ENCODE peak calls at places on chromosomes 5 and 9, in five cellular contexts. F is Kasumi-1; L is stimulated activated CD4-positive, alpha-beta T cell treated with anti-CD3 and anti-CD28 coated beads, Interleukin-2, amount 100 ng/mL, for 24 hours; J is B cell; D is uterus. H is an unnamed sample.

GRCh38 chr9:112145886-112146285 is 29.2 kb downstream of the SUSD1 start:
- DNase-seq in F (no peak), L (no peak), J (no peak), D (no peak), H (no peak)

GRCh38 chr9:129464972-129465833 is 155.7 kb downstream of the C9orf50 start:
- DNase-seq in F (no peak), L (no peak), J (no peak), D (peak; percentile 60), H (no peak)

GRCh38 chr5:131377785-131378325 is 114.0 kb downstream of the CDC42SE2 start:
- DNase-seq in F (no peak), L (no peak), J (no peak), D (no peak), H (no peak)

GRCh38 chr5:172524573-172525021 is 70.3 kb upstream of the SH3PXD2B start:
- DNase-seq in F (no peak), L (no peak), J (no peak), D (peak; percentile 76), H (peak; percentile 25)

GRCh38 chr5:69024241-69024651 is 69.6 kb upstream of the SLC30A5 start:
- DNase-seq in F (peak; percentile 86), L (no peak), J (no peak), D (no peak), H (no peak)

GRCh38 chr9:98391406-98391805 is 136.0 kb upstream of the TBC1D2 start:
- DNase-seq in F (no peak), L (no peak), J (no peak), D (no peak), H (no peak)

GRCh38 chr9:105114956-105115728 is 129.3 kb upstream of the SLC44A1 start:
- DNase-seq in F (peak; percentile 74), L (no peak), J (no peak), D (peak; percentile 17), H (no peak)

GRCh38 chr5:181111010-181111409 is 20.0 kb downstream of the OR2V1 start:
- DNase-seq in F (no peak), L (no peak), J (no peak), D (no peak), H (no peak)

GRCh38 chr5:170266570-170267379 is 30.8 kb downstream of the LCP2 start:
- DNase-seq in F (no peak), L (peak; percentile 63), J (no peak), D (no peak), H (peak; percentile 29)

GRCh38 chr9:29799227-29799626 is 2225.9 kb upstream of the C9orf72 start:
- DNase-seq in F (no peak), L (no peak), J (no peak), D (no peak), H (no peak)

GRCh38 chr9:83472221-83472665 is 66.0 kb downstream of the FRMD3 start:
- DNase-seq in F (no peak), L (no peak), J (no peak), D (peak; percentile 20), H (no peak)

GRCh38 chr5:167709625-167710024 is 581.8 kb upstream of the WWC1 start:
- DNase-seq in F (no peak), L (no peak), J (no peak), D (no peak), H (no peak)

GRCh38 chr5:16733597-16733996 is 116.8 kb upstream of the RETREG1 start:
- DNase-seq in F (no peak), L (no peak), J (no peak), D (no peak), H (no peak)

GRCh38 chr5:6399978-6400910 is 21.9 kb upstream of the MED10 start:
- DNase-seq in F (no peak), L (no peak), J (no peak), D (no peak), H (no peak)

GRCh38 chr9:121694582-121694981 is 43.1 kb downstream of the DAB2IP start:
- DNase-seq in F (no peak), L (no peak), J (no peak), D (no peak), H (no peak)

GRCh38 chr9:73143606-73144328 is 7.9 kb upstream of the ANXA1 start:
- DNase-seq in F (peak; percentile 85), L (no peak), J (no peak), D (no peak), H (no peak)

GRCh38 chr9:33794560-33794959 is 801 bp upstream of the PRSS3 start:
- DNase-seq in F (no peak), L (no peak), J (no peak), D (no peak), H (no peak)

GRCh38 chr5:14443665-14444064 is 137.9 kb upstream of the OTULINL start:
- DNase-seq in F (no peak), L (no peak), J (no peak), D (no peak), H (no peak)

GRCh38 chr5:2173067-2173466 is 290.3 kb upstream of the IRX4 start:
- DNase-seq in F (no peak), L (no peak), J (no peak), D (no peak), H (no peak)

GRCh38 chr5:133581918-133582317 is 30.4 kb downstream of the FSTL4 start:
- DNase-seq in F (no peak), L (no peak), J (no peak), D (no peak), H (no peak)

GRCh38 chr5:78506296-78507049 is 142.1 kb downstream of the LHFPL2 start:
- DNase-seq in F (no peak), L (no peak), J (no peak), D (no peak), H (no peak)

GRCh38 chr9:10045598-10045997 is 567.2 kb downstream of the PTPRD start:
- DNase-seq in F (peak; percentile 36), L (no peak), J (no peak), D (no peak), H (no peak)

GRCh38 chr5:180043381-180043780 is 28.2 kb downstream of the RNF130 start:
- DNase-seq in F (no peak), L (no peak), J (no peak), D (no peak), H (no peak)

GRCh38 chr5:71601222-71602026 is 14.3 kb downstream of the MCCC2 start:
- DNase-seq in F (peak; percentile 90), L (peak; percentile 71), J (peak; percentile 35), D (peak; percentile 51), H (no peak)

GRCh38 chr5:177509361-177509951 is at the start of gene DOK3:
- DNase-seq in F (peak; percentile 49), L (no peak), J (peak; percentile 65), D (no peak), H (no peak)

GRCh38 chr9:122368642-122369041 is 2.2 kb upstream of the PTGS1 start:
- DNase-seq in F (no peak), L (no peak), J (no peak), D (no peak), H (no peak)

GRCh38 chr5:124342586-124342985 is 403.9 kb downstream of the ZNF608 start:
- DNase-seq in F (no peak), L (no peak), J (no peak), D (peak; percentile 28), H (no peak)

GRCh38 chr5:96226941-96227552 is 206.0 kb downstream of the PCSK1 start:
- DNase-seq in F (no peak), L (no peak), J (no peak), D (no peak), H (no peak)

GRCh38 chr5:37477426-37477825 is 98.3 kb downstream of the WDR70 start:
- DNase-seq in F (no peak), L (no peak), J (no peak), D (no peak), H (no peak)

GRCh38 chr5:92561362-92562006 is 1019.5 kb downstream of the NR2F1-AS1 start:
- DNase-seq in F (no peak), L (no peak), J (no peak), D (no peak), H (no peak)

GRCh38 chr9:121285835-121286687 is 18.1 kb downstream of the GSN start:
- DNase-seq in F (peak; percentile 97), L (no peak), J (no peak), D (peak; percentile 84), H (no peak)

GRCh38 chr9:82031538-82032280 is 43.1 kb downstream of the SPATA31D1 start:
- DNase-seq in F (no peak), L (no peak), J (no peak), D (peak; percentile 37), H (no peak)

GRCh38 chr5:10145922-10146321 is 103.8 kb downstream of the ATPSCKMT start:
- DNase-seq in F (peak; percentile 74), L (no peak), J (no peak), D (no peak), H (no peak)

GRCh38 chr5:132422720-132423442 is 53.4 kb downstream of the SLC22A5 start:
- DNase-seq in F (peak; percentile 24), L (no peak), J (no peak), D (no peak), H (no peak)

GRCh38 chr5:68911840-68912690 is 181.7 kb upstream of the SLC30A5 start:
- DNase-seq in F (no peak), L (no peak), J (no peak), D (no peak), H (no peak)

GRCh38 chr9:20884985-20885593 is 146.4 kb downstream of the HACD4 start:
- DNase-seq in F (peak; percentile 47), L (peak; percentile 65), J (no peak), D (peak; percentile 45), H (no peak)

GRCh38 chr5:180160822-180161221 is 48.2 kb downstream of the RASGEF1C start:
- DNase-seq in F (peak; percentile 86), L (no peak), J (no peak), D (no peak), H (no peak)

GRCh38 chr5:10355071-10355889 is 1.8 kb downstream of the MARCHF6 start:
- DNase-seq in F (peak; percentile 61), L (no peak), J (no peak), D (no peak), H (no peak)